ENCODE peak calls at places on chromosomes 6 and 20, in four cellular contexts. H, Q, J and C are unnamed samples.
A peak's percentile ranks its signal among the peaks of the same experiment; 100 is the strongest.

GRCh38 chr6:162119349-162119748 is 608.2 kb downstream of the PRKN start:
- DNase-seq in H (peak; percentile 17), Q (peak; percentile 51), J (peak; percentile 88), C (peak; percentile 61)

GRCh38 chr6:3744211-3744900 is 7.2 kb downstream of the PXDC1 start:
- DNase-seq in H (no peak), Q (no peak), J (peak; percentile 81), C (no peak)

GRCh38 chr6:1176595-1176994 is 135.3 kb upstream of the FOXQ1 start:
- DNase-seq in H (no peak), Q (no peak), J (no peak), C (no peak)

GRCh38 chr6:31908791-31909190 is 6.9 kb upstream of the ZBTB12 start:
- DNase-seq in H (no peak), Q (peak; percentile 45), J (no peak), C (no peak)

GRCh38 chr6:120355822-120356221 is 978.5 kb downstream of the TBC1D32 start:
- DNase-seq in H (no peak), Q (peak; percentile 69), J (no peak), C (no peak)

GRCh38 chr6:37103169-37104039 is 66.5 kb upstream of the PIM1 start:
- DNase-seq in H (peak; percentile 48), Q (peak; percentile 46), J (peak; percentile 88), C (no peak)

GRCh38 chr20:10306440-10307358 is 88.1 kb downstream of the SNAP25 start:
- DNase-seq in H (no peak), Q (peak; percentile 89), J (no peak), C (no peak)

GRCh38 chr20:24963672-24964517 is 14.8 kb downstream of the CST7 start:
- DNase-seq in H (no peak), Q (no peak), J (peak; percentile 62), C (peak; percentile 35)

GRCh38 chr6:88840289-88840688 is 123.1 kb downstream of the RNGTT start:
- DNase-seq in H (no peak), Q (no peak), J (no peak), C (no peak)

GRCh38 chr20:40006168-40006860 is 682.7 kb downstream of the MAFB start:
- DNase-seq in H (no peak), Q (no peak), J (no peak), C (no peak)

GRCh38 chr6:117072134-117072533 is 193.2 kb upstream of the VGLL2 start:
- DNase-seq in H (peak; percentile 34), Q (no peak), J (no peak), C (no peak)

GRCh38 chr6:100485268-100485667 is 20.5 kb upstream of the SIM1 start:
- DNase-seq in H (no peak), Q (no peak), J (no peak), C (no peak)

GRCh38 chr6:100482698-100483097 is 18.0 kb upstream of the SIM1 start:
- DNase-seq in H (no peak), Q (no peak), J (no peak), C (no peak)

GRCh38 chr6:100475554-100476325 is 11.0 kb upstream of the SIM1 start:
- DNase-seq in H (no peak), Q (no peak), J (no peak), C (no peak)

GRCh38 chr6:100484474-100484873 is 19.8 kb upstream of the SIM1 start:
- DNase-seq in H (no peak), Q (no peak), J (no peak), C (no peak)

DNA sequence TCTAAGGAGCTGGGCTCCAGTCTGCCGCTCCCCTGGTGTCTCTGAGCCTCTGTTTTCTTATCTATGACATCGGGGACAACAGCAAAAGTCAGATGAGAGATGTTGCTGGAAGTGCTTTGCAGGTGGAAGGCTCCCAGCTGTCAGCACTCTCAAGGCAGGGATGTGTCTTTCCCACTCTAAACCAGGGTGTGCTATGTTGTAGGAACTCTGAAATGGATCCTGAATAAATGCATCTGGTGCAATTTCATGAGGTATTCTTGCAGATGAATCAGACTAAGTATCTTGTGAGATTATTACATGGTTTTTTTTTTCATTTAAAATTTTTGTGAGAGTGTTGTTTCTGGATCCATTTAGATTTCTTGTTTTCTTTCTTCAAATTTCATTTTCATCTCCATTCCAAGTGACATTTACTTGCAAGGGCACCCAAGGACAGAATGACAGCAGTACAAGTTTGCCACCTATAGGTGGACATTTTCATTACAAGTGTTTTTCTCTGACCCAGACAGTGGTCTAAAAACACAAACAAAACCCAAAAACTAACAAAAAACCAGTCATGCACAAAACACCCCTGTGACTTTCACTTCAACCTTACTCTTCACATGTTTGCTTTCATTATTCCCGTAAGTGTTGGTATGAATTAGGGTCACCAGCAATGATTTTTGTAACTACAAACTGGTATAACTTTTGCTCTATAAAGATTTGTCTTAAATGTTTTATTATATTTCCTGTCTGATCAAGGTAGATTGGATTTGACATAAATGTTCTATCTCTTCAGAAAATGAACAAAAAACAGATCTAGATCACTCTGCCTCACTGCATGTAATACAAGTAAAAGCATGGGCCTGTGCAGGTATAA is 14.7 kb upstream of the SIM1 start:
- DNase-seq in H (no peak), Q (peak; percentile 65), J (no peak), C (no peak)
- TF ChIP-seq CTCF in H (peak; percentile 70), Q (peak; percentile 66), J (no peak), C (peak; percentile 70)

DNA sequence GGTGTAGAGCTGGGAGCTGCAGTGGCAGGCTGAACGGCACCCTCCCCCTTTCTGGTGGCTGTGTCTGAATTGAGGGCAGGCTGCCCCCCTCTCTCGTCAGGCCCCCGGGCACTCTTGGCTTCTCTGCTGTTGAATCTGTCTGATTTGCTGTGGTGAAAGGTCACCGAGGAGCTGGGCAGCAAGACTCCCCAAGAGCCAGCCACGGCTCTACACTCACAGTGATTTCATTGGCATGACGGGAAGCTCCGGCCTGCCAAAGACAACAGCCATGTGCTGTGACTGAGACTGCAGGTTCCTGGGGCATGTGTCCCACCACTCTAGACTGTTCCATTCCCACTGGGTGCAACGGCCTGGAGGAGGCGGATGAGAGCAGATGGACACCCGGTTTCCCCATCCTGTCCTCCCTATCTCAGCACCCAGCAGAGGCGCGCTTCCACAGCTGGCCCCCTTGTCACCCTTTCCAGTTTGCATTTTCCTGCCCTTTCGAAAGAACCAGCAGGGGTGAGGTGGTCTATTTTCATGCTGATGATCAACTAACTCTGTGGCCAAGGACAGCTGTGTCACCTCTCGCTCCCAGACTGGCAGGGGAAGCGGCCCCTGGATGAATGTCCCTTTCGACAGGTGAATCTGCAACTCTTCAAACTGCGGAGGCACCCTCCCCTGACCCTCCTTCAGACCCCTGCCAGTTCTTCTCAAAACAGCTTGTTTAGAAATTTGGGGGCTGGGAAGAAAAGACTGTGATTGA is 2.2 kb downstream of the APCDD1L start:
- DNase-seq in H (no peak), Q (no peak), J (peak; percentile 56), C (no peak)
- TF ChIP-seq CTCF in H (no peak), Q (no peak), J (no peak), C (no peak)

DNA sequence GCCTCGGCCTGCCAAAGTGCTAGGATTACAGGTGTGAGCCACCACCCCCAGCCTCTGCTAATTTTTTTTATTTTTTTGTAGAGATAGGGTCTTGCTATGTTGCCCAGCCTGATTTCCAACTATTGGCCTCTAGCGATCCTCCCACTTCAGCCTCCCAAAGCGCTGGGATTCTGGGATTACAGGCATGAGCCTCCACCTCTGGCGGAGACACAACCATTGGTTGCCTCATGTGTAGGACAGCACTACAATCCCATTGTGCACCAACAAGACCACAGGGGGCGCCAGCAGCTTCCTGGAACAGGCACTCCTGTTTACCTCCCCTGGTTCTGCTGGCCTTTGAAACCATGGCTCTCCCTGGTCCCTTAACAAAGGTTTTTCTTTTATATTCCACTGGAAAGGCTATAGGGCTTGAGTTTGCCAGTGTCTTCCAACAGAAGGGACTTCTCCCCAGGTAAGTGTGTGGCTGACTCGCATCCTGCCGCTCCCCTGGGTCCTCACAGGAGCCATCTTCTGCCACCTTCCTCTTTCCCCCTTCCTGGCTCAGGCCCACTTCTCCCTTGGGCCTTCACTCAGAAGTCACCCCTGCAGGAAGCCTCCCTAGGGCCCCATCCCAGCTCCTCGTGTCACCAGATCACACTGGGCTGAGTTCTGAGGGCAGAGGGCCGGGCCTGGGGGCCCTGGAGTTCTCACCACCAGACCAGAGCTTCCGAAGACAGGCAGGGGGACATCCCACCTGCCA is 39.2 kb upstream of the TLDC2 start:
- DNase-seq in H (peak; percentile 57), Q (peak; percentile 61), J (no peak), C (peak; percentile 63)
- TF ChIP-seq CTCF in H (peak; percentile 28), Q (peak; percentile 26), J (no peak), C (peak; percentile 72)

GRCh38 chr20:57167971-57168693 is 98.3 kb downstream of the BMP7 start:
- DNase-seq in H (peak; percentile 42), Q (peak; percentile 38), J (no peak), C (no peak)
- TF ChIP-seq CTCF in H (no peak), Q (no peak), J (no peak), C (no peak)